ENCODE peak calls at places on chromosomes 16 and 17, in seven cellular contexts. Q is HTR-8/SVneo; B is C1 segment of cervical spinal cord; M is CD4-positive, CD25-positive, alpha-beta regulatory T cell; C is stimulated activated CD8-positive, alpha-beta memory T cell treated with anti-CD3 and anti-CD28 coated beads, Interleukin-4, amount 100 ng/mL, for 48 hours; Y is amniotic stem cell; K is fibroblast of the aortic adventitia. I is an unnamed sample.

GRCh38 chr17:9350083-9350482 is 225.5 kb downstream of the STX8 start:
- DNase-seq in M (no peak), Y (peak), K (peak), B (no peak), C (no peak), Q (peak), I (no peak)

GRCh38 chr16:49466881-49467280 is 93.3 kb downstream of the C16orf78 start:
- DNase-seq in Q (no peak), M (no peak), B (no peak), C (peak), K (no peak), Y (no peak), I (no peak)

GRCh38 chr17:72392056-72393010 is 271.5 kb downstream of the SOX9 start:
- DNase-seq in C (no peak), K (peak), B (no peak), M (no peak), Y (no peak), Q (no peak), I (no peak)

GRCh38 chr17:60759756-60760155 is 82.1 kb downstream of the BCAS3 start:
- DNase-seq in C (no peak), B (no peak), M (no peak), Q (no peak), K (no peak), Y (no peak), I (no peak)

GRCh38 chr16:49620158-49620867 is 235.6 kb downstream of the ZNF423 start:
- DNase-seq in M (no peak), Q (peak), B (no peak), K (peak), C (no peak), Y (peak), I (no peak)

GRCh38 chr17:62597920-62598319 is 29.6 kb upstream of the MRC2 start:
- DNase-seq in C (no peak), K (peak), M (no peak), Q (no peak), B (no peak), Y (peak), I (no peak)

GRCh38 chr16:89052824-89053724 is 40.6 kb upstream of the ACSF3 start:
- DNase-seq in Y (no peak), B (peak), M (no peak), Q (no peak), C (no peak), K (peak), I (no peak)

GRCh38 chr16:52467753-52468152 is 79.2 kb downstream of the TOX3 start:
- DNase-seq in B (no peak), M (no peak), Y (no peak), Q (no peak), C (no peak), K (no peak), I (no peak)

GRCh38 chr17:9009737-9010136 is 11.6 kb upstream of the NTN1 start:
- DNase-seq in Y (no peak), M (no peak), C (no peak), B (no peak), Q (no peak), K (no peak), I (no peak)

GRCh38 chr16:75402174-75402820 is 31.0 kb downstream of the CFDP1 start:
- DNase-seq in K (peak), Q (no peak), M (no peak), B (no peak), C (no peak), Y (peak), I (no peak)

GRCh38 chr16:87324411-87325275 is 7.5 kb upstream of the C16orf95 start:
- DNase-seq in Q (peak), K (peak), Y (no peak), M (peak), B (no peak), C (peak), I (peak)

GRCh38 chr16:47258874-47259461 is 115.2 kb upstream of the NETO2 start:
- DNase-seq in Y (no peak), Q (peak), K (peak), B (no peak), M (no peak), C (no peak), I (no peak)

GRCh38 chr17:64564098-64564497 is 57.3 kb downstream of the CEP95 start:
- DNase-seq in Y (no peak), B (no peak), K (no peak), M (no peak), C (no peak), Q (no peak), I (no peak)

GRCh38 chr16:55263271-55264250 is 60.4 kb upstream of the IRX6 start:
- DNase-seq in C (no peak), K (no peak), Q (no peak), Y (no peak), B (no peak), M (no peak), I (no peak)

GRCh38 chr17:62882878-62883277 is 74.8 kb upstream of the MARCHF10 start:
- DNase-seq in Q (no peak), C (no peak), M (no peak), Y (no peak), K (peak), B (no peak), I (no peak)

GRCh38 chr16:24357511-24357910 is 101.4 kb downstream of the CACNG3 start:
- DNase-seq in M (no peak), B (no peak), Q (no peak), Y (no peak), C (no peak), K (no peak), I (no peak)

GRCh38 chr17:80644588-80644987 is 100.0 kb downstream of the RPTOR start:
- DNase-seq in Q (no peak), M (no peak), B (no peak), K (no peak), C (no peak), Y (no peak), I (no peak)

GRCh38 chr17:83078378-83079339 is 750 bp upstream of the METRNL start:
- DNase-seq in Q (no peak), B (no peak), C (peak), M (peak), K (no peak), Y (no peak), I (no peak)

GRCh38 chr16:24737391-24737871 is 8.0 kb downstream of the TNRC6A start:
- DNase-seq in Y (peak), Q (no peak), C (no peak), B (no peak), M (no peak), K (peak), I (no peak)

GRCh38 chr17:32777922-32778321 is 99.0 kb downstream of the MYO1D start:
- DNase-seq in K (no peak), Q (no peak), M (no peak), B (no peak), Y (no peak), C (no peak), I (no peak)

GRCh38 chr17:28547623-28548416 is 4.6 kb downstream of the UNC119 start:
- DNase-seq in Y (no peak), B (peak), M (peak), C (peak), Q (peak), K (peak), I (peak)

GRCh38 chr17:75371981-75372380 is 33.5 kb downstream of the GRB2 start:
- DNase-seq in K (no peak), C (no peak), Y (no peak), M (no peak), Q (no peak), B (no peak), I (no peak)

GRCh38 chr17:77736207-77736600 is 222.3 kb upstream of the TNRC6C start:
- DNase-seq in C (peak), Q (no peak), B (no peak), K (no peak), Y (no peak), M (no peak), I (no peak)

GRCh38 chr16:49643429-49644142 is 212.3 kb downstream of the ZNF423 start:
- DNase-seq in K (peak), Y (peak), B (no peak), M (no peak), C (no peak), Q (no peak), I (no peak)

GRCh38 chr17:58756246-58757161 is 850 bp downstream of the PPM1E start:
- DNase-seq in K (peak), Y (no peak), B (no peak), C (peak), M (no peak), Q (peak), I (no peak)

GRCh38 chr17:80317706-80317980 is 57.0 kb downstream of the RNF213 start:
- DNase-seq in K (no peak), B (no peak), Q (no peak), C (no peak), Y (no peak), M (no peak), I (no peak)

GRCh38 chr16:81061307-81061640 is 15.8 kb downstream of the C16orf46 start:
- DNase-seq in M (no peak), C (no peak), K (no peak), Y (no peak), B (no peak), Q (no peak), I (no peak)

GRCh38 chr17:80782536-80783427 is 208.9 kb upstream of the CHMP6 start:
- DNase-seq in M (no peak), B (no peak), Q (no peak), C (no peak), Y (no peak), K (no peak), I (no peak)

GRCh38 chr16:50573947-50574751 is 26.0 kb downstream of the NKD1 start:
- DNase-seq in Q (no peak), Y (no peak), M (no peak), B (no peak), C (no peak), K (peak), I (no peak)

GRCh38 chr17:68431661-68432071 is 25.6 kb downstream of the WIPI1 start:
- DNase-seq in Y (no peak), B (no peak), K (no peak), Q (peak), C (peak), M (no peak), I (no peak)

GRCh38 chr17:9850151-9850550 is 24.4 kb downstream of the GLP2R start:
- DNase-seq in C (no peak), Y (no peak), M (no peak), Q (no peak), B (no peak), K (no peak), I (no peak)

GRCh38 chr16:16025214-16025968 is 76.0 kb downstream of the ABCC1 start:
- DNase-seq in B (no peak), Y (peak), K (peak), Q (no peak), M (peak), C (peak), I (peak)

GRCh38 chr16:4212934-4213296 is 29.0 kb downstream of the SRL start:
- DNase-seq in K (peak), Q (peak), B (no peak), M (no peak), C (no peak), Y (no peak), I (no peak)

GRCh38 chr17:21098934-21099687 is 27.7 kb upstream of the DHRS7B start:
- DNase-seq in B (peak), Y (peak), M (peak), C (peak), Q (peak), K (peak), I (peak)